ENCODE peak calls at places on chromosomes 12 and 14, in ten cellular contexts. One of them, this sample, is unnamed.

GRCh38 chr12:119153477-119154434 is 25.0 kb upstream of the HSPB8 start:
- DNase-seq in AG04449: no peak
- DNase-seq in tibial nerve: no peak
- DNase-seq in posterior vena cava: peak
- DNase-seq in stimulated activated CD8-positive, alpha-beta memory T cell treated with anti-CD3 and anti-CD28 coated beads, Interleukin-4, amount 100 ng/mL, for 1 hour: no peak
- DNase-seq in OCI-M1: peak
- DNase-seq in WTC11: peak
- DNase-seq in upper lobe of right lung: peak
- DNase-seq in HuH-7.5: no peak
- DNase-seq in iPS-NIHi11: peak
- DNase-seq in this sample: no peak

GRCh38 chr12:49332441-49332861 is 4.5 kb downstream of the C1QL4 start:
- DNase-seq in AG04449: no peak
- DNase-seq in tibial nerve: no peak
- DNase-seq in posterior vena cava: peak
- DNase-seq in stimulated activated CD8-positive, alpha-beta memory T cell treated with anti-CD3 and anti-CD28 coated beads, Interleukin-4, amount 100 ng/mL, for 1 hour: no peak
- DNase-seq in OCI-M1: no peak
- DNase-seq in WTC11: no peak
- DNase-seq in upper lobe of right lung: peak
- DNase-seq in HuH-7.5: no peak
- DNase-seq in iPS-NIHi11: no peak
- DNase-seq in this sample: no peak

GRCh38 chr14:64113279-64113678 is 180.9 kb downstream of the ESR2 start:
- DNase-seq in AG04449: no peak
- DNase-seq in tibial nerve: no peak
- DNase-seq in posterior vena cava: no peak
- DNase-seq in stimulated activated CD8-positive, alpha-beta memory T cell treated with anti-CD3 and anti-CD28 coated beads, Interleukin-4, amount 100 ng/mL, for 1 hour: no peak
- DNase-seq in OCI-M1: no peak
- DNase-seq in WTC11: no peak
- DNase-seq in upper lobe of right lung: no peak
- DNase-seq in HuH-7.5: no peak
- DNase-seq in iPS-NIHi11: peak
- DNase-seq in this sample: no peak

GRCh38 chr12:124513297-124513867 is 54.0 kb downstream of the NCOR2 start:
- DNase-seq in AG04449: no peak
- DNase-seq in tibial nerve: no peak
- DNase-seq in posterior vena cava: no peak
- DNase-seq in stimulated activated CD8-positive, alpha-beta memory T cell treated with anti-CD3 and anti-CD28 coated beads, Interleukin-4, amount 100 ng/mL, for 1 hour: no peak
- DNase-seq in OCI-M1: no peak
- DNase-seq in WTC11: peak
- DNase-seq in upper lobe of right lung: no peak
- DNase-seq in HuH-7.5: no peak
- DNase-seq in iPS-NIHi11: peak
- DNase-seq in this sample: no peak

GRCh38 chr12:33370318-33370717 is 69.3 kb downstream of the SYT10 start:
- DNase-seq in AG04449: no peak
- DNase-seq in tibial nerve: no peak
- DNase-seq in posterior vena cava: no peak
- DNase-seq in stimulated activated CD8-positive, alpha-beta memory T cell treated with anti-CD3 and anti-CD28 coated beads, Interleukin-4, amount 100 ng/mL, for 1 hour: no peak
- DNase-seq in OCI-M1: no peak
- DNase-seq in WTC11: no peak
- DNase-seq in upper lobe of right lung: no peak
- DNase-seq in HuH-7.5: no peak
- DNase-seq in iPS-NIHi11: no peak
- DNase-seq in this sample: no peak

GRCh38 chr12:12467701-12468218 is 94.9 kb downstream of the DUSP16 start:
- DNase-seq in AG04449: no peak
- DNase-seq in tibial nerve: no peak
- DNase-seq in posterior vena cava: no peak
- DNase-seq in stimulated activated CD8-positive, alpha-beta memory T cell treated with anti-CD3 and anti-CD28 coated beads, Interleukin-4, amount 100 ng/mL, for 1 hour: peak
- DNase-seq in OCI-M1: no peak
- DNase-seq in WTC11: no peak
- DNase-seq in upper lobe of right lung: peak
- DNase-seq in HuH-7.5: no peak
- DNase-seq in iPS-NIHi11: no peak
- DNase-seq in this sample: no peak

GRCh38 chr12:1204581-1205121 is 213.6 kb downstream of the ERC1 start:
- DNase-seq in AG04449: no peak
- DNase-seq in tibial nerve: no peak
- DNase-seq in posterior vena cava: no peak
- DNase-seq in stimulated activated CD8-positive, alpha-beta memory T cell treated with anti-CD3 and anti-CD28 coated beads, Interleukin-4, amount 100 ng/mL, for 1 hour: no peak
- DNase-seq in OCI-M1: peak
- DNase-seq in WTC11: no peak
- DNase-seq in upper lobe of right lung: no peak
- DNase-seq in HuH-7.5: no peak
- DNase-seq in iPS-NIHi11: no peak
- DNase-seq in this sample: no peak

GRCh38 chr12:93624595-93625294 is 52.3 kb downstream of the SOCS2 start:
- DNase-seq in AG04449: peak
- DNase-seq in tibial nerve: no peak
- DNase-seq in posterior vena cava: no peak
- DNase-seq in stimulated activated CD8-positive, alpha-beta memory T cell treated with anti-CD3 and anti-CD28 coated beads, Interleukin-4, amount 100 ng/mL, for 1 hour: no peak
- DNase-seq in OCI-M1: peak
- DNase-seq in WTC11: no peak
- DNase-seq in upper lobe of right lung: no peak
- DNase-seq in HuH-7.5: no peak
- DNase-seq in iPS-NIHi11: no peak
- DNase-seq in this sample: no peak

GRCh38 chr12:13039557-13039956 is 4.6 kb upstream of the FAM234B start:
- DNase-seq in AG04449: no peak
- DNase-seq in tibial nerve: no peak
- DNase-seq in posterior vena cava: no peak
- DNase-seq in stimulated activated CD8-positive, alpha-beta memory T cell treated with anti-CD3 and anti-CD28 coated beads, Interleukin-4, amount 100 ng/mL, for 1 hour: no peak
- DNase-seq in OCI-M1: no peak
- DNase-seq in WTC11: no peak
- DNase-seq in upper lobe of right lung: no peak
- DNase-seq in HuH-7.5: no peak
- DNase-seq in iPS-NIHi11: no peak
- DNase-seq in this sample: no peak

GRCh38 chr12:47373554-47374150 is 293.9 kb upstream of the AMIGO2 start:
- DNase-seq in AG04449: no peak
- DNase-seq in tibial nerve: no peak
- DNase-seq in posterior vena cava: no peak
- DNase-seq in stimulated activated CD8-positive, alpha-beta memory T cell treated with anti-CD3 and anti-CD28 coated beads, Interleukin-4, amount 100 ng/mL, for 1 hour: no peak
- DNase-seq in OCI-M1: no peak
- DNase-seq in WTC11: no peak
- DNase-seq in upper lobe of right lung: no peak
- DNase-seq in HuH-7.5: no peak
- DNase-seq in iPS-NIHi11: no peak
- DNase-seq in this sample: no peak

GRCh38 chr12:93573552-93574223 is 1.2 kb downstream of the SOCS2 start:
- DNase-seq in AG04449: no peak
- DNase-seq in tibial nerve: no peak
- DNase-seq in posterior vena cava: no peak
- DNase-seq in stimulated activated CD8-positive, alpha-beta memory T cell treated with anti-CD3 and anti-CD28 coated beads, Interleukin-4, amount 100 ng/mL, for 1 hour: no peak
- DNase-seq in OCI-M1: peak
- DNase-seq in WTC11: peak
- DNase-seq in upper lobe of right lung: no peak
- DNase-seq in HuH-7.5: no peak
- DNase-seq in iPS-NIHi11: no peak
- DNase-seq in this sample: no peak

GRCh38 chr14:21748869-21749303 is 75.3 kb upstream of the OR4E1 start:
- DNase-seq in AG04449: no peak
- DNase-seq in tibial nerve: peak
- DNase-seq in posterior vena cava: no peak
- DNase-seq in stimulated activated CD8-positive, alpha-beta memory T cell treated with anti-CD3 and anti-CD28 coated beads, Interleukin-4, amount 100 ng/mL, for 1 hour: peak
- DNase-seq in OCI-M1: peak
- DNase-seq in WTC11: peak
- DNase-seq in upper lobe of right lung: peak
- DNase-seq in HuH-7.5: no peak
- DNase-seq in iPS-NIHi11: peak
- DNase-seq in this sample: no peak

This sample was measured in GOT3.